ENCODE peak calls at places on chromosomes 4 and X, in six cellular contexts. D, X, U, Z, P and H are unnamed samples. For H3K27me3, the result is how much of the 10 kb centered on the place peaks cover.

GRCh38 chr4:8920289-8920965 is 48.8 kb upstream of the HMX1 start:
- DNase-seq in U (no peak), D (no peak), P (no peak), X (peak), Z (peak), H (no peak)

GRCh38 chr4:180057198-180057821 is 2185.9 kb upstream of the TENM3 start:
- DNase-seq in X (no peak), D (no peak), U (peak), Z (no peak), P (no peak), H (no peak)

GRCh38 chr4:2438822-2439718 is 20.3 kb downstream of the CFAP99 start:
- DNase-seq in D (no peak), P (no peak), U (no peak), X (peak), Z (no peak), H (no peak)

GRCh38 chr4:1361391-1361790 is 14.4 kb downstream of the UVSSA start:
- DNase-seq in Z (no peak), P (no peak), D (no peak), X (no peak), U (no peak), H (no peak)

GRCh38 chr4:138259801-138260200 is 17.7 kb upstream of the SLC7A11 start:
- DNase-seq in P (peak), D (no peak), U (peak), X (no peak), Z (no peak), H (no peak)

GRCh38 chr4:109065006-109065405 is 237.5 kb downstream of the COL25A1 start:
- DNase-seq in U (no peak), P (no peak), X (no peak), Z (no peak), D (no peak), H (no peak)

GRCh38 chr4:158055668-158056067 is 117.2 kb downstream of the GASK1B start:
- DNase-seq in U (no peak), Z (no peak), X (no peak), P (no peak), D (no peak), H (no peak)

GRCh38 chrX:112830540-112830939 is 10.1 kb downstream of the AMOT start:
- DNase-seq in X (no peak), Z (no peak), P (no peak), U (no peak), D (no peak), H (no peak)

GRCh38 chr4:108172231-108172779 is 3.6 kb upstream of the LEF1 start:
- DNase-seq in P (no peak), Z (no peak), D (peak), X (peak), U (no peak), H (no peak)

GRCh38 chr4:144948009-144948408 is 150.0 kb downstream of the ANAPC10 start:
- DNase-seq in U (no peak), Z (no peak), X (no peak), P (no peak), D (no peak), H (no peak)

GRCh38 chrX:32041181-32041580 is 969.3 kb upstream of the FTHL17 start:
- DNase-seq in D (no peak), Z (no peak), P (no peak), U (no peak), X (no peak), H (no peak)

GRCh38 chrX:66018585-66019309 is 21.1 kb downstream of the VSIG4 start:
- DNase-seq in U (no peak), D (no peak), Z (no peak), P (no peak), X (no peak), H (no peak)

GRCh38 chr4:175891863-175892262 is 79.8 kb upstream of the GPM6A start:
- DNase-seq in X (no peak), D (no peak), U (peak), P (peak), Z (no peak), H (no peak)

GRCh38 chrX:44152867-44153266 is 179.7 kb upstream of the NDP start:
- DNase-seq in X (no peak), Z (no peak), P (peak), U (no peak), D (no peak), H (no peak)

GRCh38 chrX:74925210-74926088 is at the start of gene NEXMIF:
- DNase-seq in P (no peak), U (peak), Z (no peak), X (no peak), D (peak), H (peak)

GRCh38 chr4:153448003-153448731 is 18.0 kb upstream of the TMEM131L start:
- DNase-seq in Z (no peak), U (no peak), X (no peak), D (no peak), P (peak), H (no peak)

GRCh38 chrX:104370089-104370488 is 115.4 kb upstream of the ESX1 start:
- DNase-seq in P (no peak), D (no peak), Z (peak), U (no peak), X (no peak), H (no peak)

GRCh38 chr4:138919094-138919936 is 96.3 kb upstream of the NOCT start:
- DNase-seq in U (peak), D (no peak), X (peak), Z (peak), P (peak), H (peak)

GRCh38 chrX:7190157-7190556 is 42.2 kb upstream of the PUDP start:
- DNase-seq in D (no peak), Z (no peak), U (no peak), X (no peak), P (no peak), H (no peak)

GRCh38 chr4:74466242-74466641 is 21.3 kb downstream of the AREG start:
- DNase-seq in U (no peak), P (no peak), X (no peak), Z (no peak), D (no peak), H (no peak)

GRCh38 chrX:13151806-13152510 is 107.5 kb upstream of the FAM9C start:
- DNase-seq in X (no peak), D (no peak), P (peak), Z (no peak), U (no peak), H (no peak)

GRCh38 chr4:97593248-97593647 is 550.0 kb downstream of the STPG2 start:
- DNase-seq in X (peak), U (no peak), Z (no peak), P (no peak), D (no peak), H (no peak)

GRCh38 chrX:12999422-12999821 is 24.5 kb downstream of the TMSB4X start:
- DNase-seq in U (no peak), Z (no peak), D (peak), X (no peak), P (peak), H (no peak)

GRCh38 chrX:73913580-73913979 is 350.6 kb downstream of the CHIC1 start:
- DNase-seq in Z (no peak), P (peak), U (no peak), X (no peak), D (no peak), H (no peak)

GRCh38 chr4:99389606-99390005 is 37.1 kb upstream of the ADH1C start:
- DNase-seq in Z (no peak), U (no peak), P (peak), X (no peak), D (no peak), H (no peak)

GRCh38 chrX:39953879-39954278 is 143.9 kb downstream of the BCOR start:
- DNase-seq in X (peak), P (peak), U (peak), D (no peak), Z (peak), H (peak)

GRCh38 chr4:20386906-20387305 is 135.2 kb downstream of the SLIT2 start:
- DNase-seq in P (no peak), U (no peak), D (no peak), X (no peak), Z (no peak), H (no peak)

GRCh38 chr4:122003335-122003734 is 51.5 kb upstream of the TRPC3 start:
- DNase-seq in P (no peak), Z (no peak), X (no peak), D (peak), U (peak), H (no peak)

GRCh38 chr4:125316781-125317525 is 2.2 kb downstream of the FAT4 start:
- DNase-seq in P (peak), X (peak), U (no peak), Z (no peak), D (no peak), H (peak)

GRCh38 chr4:6307891-6308290 is 38.2 kb downstream of the WFS1 start:
- DNase-seq in Z (no peak), P (no peak), X (no peak), D (no peak), U (no peak), H (no peak)

GRCh38 chr4:96593422-96593821 is 753.5 kb downstream of the PDHA2 start:
- DNase-seq in X (no peak), Z (no peak), D (no peak), P (no peak), U (no peak), H (no peak)

GRCh38 chr4:3516061-3516835 is 16.0 kb downstream of the LRPAP1 start:
- DNase-seq in Z (no peak), U (no peak), P (no peak), X (no peak), D (no peak), H (peak)

GRCh38 chr4:36325499-36325898 is 44.1 kb downstream of the DTHD1 start:
- DNase-seq in Z (no peak), P (no peak), X (no peak), U (no peak), D (no peak), H (no peak)

GRCh38 chr4:95124906-95125504 is 367.2 kb downstream of the BMPR1B start:
- DNase-seq in U (peak), Z (no peak), P (peak), X (no peak), D (no peak), H (no peak)

GRCh38 chrX:136162827-136163427 is 15.6 kb downstream of the FHL1 start:
- DNase-seq in D (no peak), U (peak), X (no peak), P (peak), Z (no peak), H (peak)

GRCh38 chrX:116317409-116317808 is 119.0 kb upstream of the SLC6A14 start:
- DNase-seq in Z (no peak), U (peak), X (peak), P (no peak), D (no peak), H (peak)

GRCh38 chr4:76589402-76589801 is 154.4 kb downstream of the SHROOM3 start:
- DNase-seq in P (peak), D (no peak), U (peak), X (no peak), Z (no peak), H (no peak)

GRCh38 chr4:7844247-7844991 is 95.2 kb downstream of the AFAP1 start:
- DNase-seq in U (peak), P (peak), X (peak), D (no peak), Z (peak), H (peak)

GRCh38 chr4:30722916-30723270 is 2.7 kb downstream of the PCDH7 start:
- DNase-seq in D (peak), U (no peak), P (no peak), Z (no peak), X (no peak), H (no peak)

DNA sequence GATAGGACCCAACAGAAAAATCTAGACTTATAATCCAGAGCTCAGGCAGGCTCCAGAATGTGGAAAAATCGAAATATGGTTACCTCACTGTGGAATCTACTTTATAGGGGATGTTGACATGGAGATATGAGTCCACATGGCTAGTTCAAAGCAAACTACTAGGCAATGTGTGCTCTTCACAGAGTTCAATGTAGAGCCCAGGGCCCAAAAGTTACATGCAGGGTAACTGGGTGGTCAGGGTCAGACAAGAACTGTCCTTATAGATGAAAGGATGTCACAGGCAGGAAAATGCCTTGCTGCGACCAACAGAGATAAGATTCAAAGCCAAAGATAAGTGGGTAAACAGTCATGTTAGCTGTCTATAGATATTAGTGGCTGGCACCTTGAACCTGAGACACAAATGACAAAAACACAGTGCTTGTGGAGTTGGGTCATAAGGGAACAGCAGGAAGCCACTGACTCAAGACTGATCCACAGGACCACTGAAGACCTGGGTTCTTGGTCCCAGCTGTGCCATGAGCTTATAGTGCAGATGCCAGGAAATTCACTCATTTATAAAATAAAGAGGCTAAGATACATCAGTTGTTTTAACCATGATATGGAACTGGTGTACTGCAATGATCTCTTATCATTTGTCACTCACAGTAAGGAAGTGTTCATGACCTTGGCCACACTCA is 101.7 kb upstream of the MBNL3 start:
- DNase-seq in Z (no peak), P (no peak), D (no peak), X (no peak), U (no peak), H (no peak)
- H3K27me3 ChIP-seq in Z (under half), P (under half), D (under half), X (under half), U (under half), H (under half)

GRCh38 chrX:109777749-109778148 is 44.7 kb upstream of the ACSL4 start:
- DNase-seq in D (no peak), X (no peak), P (no peak), U (no peak), Z (no peak), H (no peak)

GRCh38 chrX:109785053-109785452 is 52.0 kb upstream of the ACSL4 start:
- DNase-seq in P (no peak), X (no peak), D (no peak), U (no peak), Z (no peak), H (no peak)

GRCh38 chrX:109783712-109784109 is 50.7 kb upstream of the ACSL4 start:
- DNase-seq in U (no peak), X (peak), D (no peak), P (no peak), Z (no peak), H (no peak)

GRCh38 chrX:109782994-109783711 is 50.1 kb upstream of the ACSL4 start:
- DNase-seq in Z (no peak), P (peak), U (no peak), X (no peak), D (peak), H (no peak)
- H3K27me3 ChIP-seq in Z (under half), P (under half), U (under half), X (under half), D (under half), H (under half)

GRCh38 chrX:17860179-17860780 is 818 bp downstream of the RAI2 start:
- DNase-seq in X (peak), D (no peak), Z (no peak), P (no peak), U (no peak), H (no peak)
- H3K27me3 ChIP-seq in X (under half), D (under half), Z (under half), P (under half), U (under half), H (under half)

DNA sequence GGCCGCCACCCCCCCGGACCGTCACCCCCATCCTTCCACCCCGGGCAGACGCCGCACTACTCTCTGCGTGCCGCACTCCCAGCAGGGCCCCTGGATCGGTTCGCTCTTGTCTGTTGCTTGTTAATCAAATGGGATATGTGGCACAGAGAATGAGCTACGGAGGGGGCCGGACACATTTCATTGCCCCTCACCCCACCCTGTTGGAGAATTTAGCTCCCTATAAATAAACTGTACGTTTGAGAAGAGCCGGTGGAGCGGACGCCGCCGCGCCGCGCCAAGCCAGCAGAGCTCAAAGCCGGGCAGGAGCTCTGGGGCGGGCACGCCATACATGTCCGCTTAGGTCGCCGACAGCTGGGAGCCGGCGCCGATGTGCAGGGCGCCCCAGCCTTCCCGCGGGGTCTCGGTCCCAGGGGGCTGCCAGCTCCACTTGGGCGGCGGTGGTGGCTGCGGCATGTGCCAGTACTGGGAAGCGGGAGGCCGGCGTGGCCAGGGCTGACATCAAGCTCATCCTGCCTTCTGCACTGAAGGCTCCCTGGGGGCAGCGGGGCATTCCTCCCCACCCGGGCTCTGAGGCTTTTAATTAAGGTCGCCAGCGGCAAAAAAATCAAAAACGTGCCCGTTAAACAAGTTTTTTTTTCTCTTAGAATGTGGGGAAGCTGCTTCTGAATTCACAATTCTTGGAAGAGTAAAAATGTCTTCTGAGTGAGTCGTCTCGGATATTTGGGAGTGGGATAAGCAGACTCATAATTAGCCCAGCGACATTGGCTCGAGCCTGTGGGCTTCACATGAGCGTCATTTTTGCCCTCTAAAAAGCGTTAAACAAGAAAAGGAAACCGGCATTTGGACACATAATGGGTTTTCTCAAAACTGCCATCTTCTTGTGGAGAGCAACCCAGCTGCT is 1.1 kb upstream of the PCDH19 start:
- DNase-seq in X (no peak), P (no peak), D (no peak), U (no peak), Z (no peak), H (no peak)
- H3K27me3 ChIP-seq in X (under half), P (under half), D (under half), U (under half), Z (under half), H (under half)

DNA sequence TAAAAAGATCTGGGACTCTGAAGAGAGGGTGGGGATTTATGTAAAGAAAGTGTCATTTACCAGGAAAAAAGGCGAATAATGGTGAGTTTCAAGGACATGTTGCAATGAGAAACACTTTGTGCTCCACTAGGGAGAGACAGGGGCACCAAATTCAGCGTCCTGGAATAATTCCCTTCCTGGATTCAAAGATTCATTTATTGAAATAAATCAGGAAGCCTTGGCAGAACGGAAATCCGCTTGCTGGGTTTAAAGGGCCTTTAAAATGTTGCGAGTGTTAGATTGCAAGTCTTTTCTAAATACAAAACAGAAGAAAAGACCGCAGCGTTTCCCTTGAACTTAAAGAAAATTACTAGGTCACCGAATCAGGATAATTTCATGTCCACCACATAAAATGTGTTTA is 3.8 kb upstream of the ZIC3 start:
- DNase-seq in U (no peak), P (no peak), Z (no peak), X (no peak), D (no peak), H (no peak)
- H3K27me3 ChIP-seq in U (under half), P (under half), Z (under half), X (under half), D (under half), H (under half)

GRCh38 chr4:112509243-112510190 is 6.5 kb downstream of the NEUROG2 start:
- DNase-seq in D (no peak), X (no peak), Z (no peak), U (no peak), P (peak), H (no peak)

GRCh38 chr4:112511294-112512118 is 4.5 kb downstream of the NEUROG2 start:
- DNase-seq in Z (no peak), P (no peak), D (no peak), U (no peak), X (no peak), H (no peak)

GRCh38 chr4:112514079-112514448 is 1.9 kb downstream of the NEUROG2 start:
- DNase-seq in D (no peak), X (no peak), P (no peak), Z (no peak), U (no peak), H (no peak)

GRCh38 chr4:112510191-112510467 is 5.9 kb downstream of the NEUROG2 start:
- DNase-seq in P (no peak), X (no peak), U (no peak), D (no peak), Z (no peak), H (no peak)

GRCh38 chr4:112510468-112511293 is 5.3 kb downstream of the NEUROG2 start:
- DNase-seq in P (no peak), Z (no peak), U (no peak), X (no peak), D (no peak), H (no peak)
- H3K27me3 ChIP-seq in P (half or more), Z (under half), U (under half), X (half or more), D (under half), H (half or more)

GRCh38 chrX:71919436-71919835 is 8.8 kb downstream of the NHSL2 start:
- DNase-seq in P (peak), D (no peak), U (no peak), Z (no peak), X (no peak), H (no peak)

GRCh38 chrX:71923516-71923915 is 12.9 kb downstream of the NHSL2 start:
- DNase-seq in P (no peak), D (no peak), X (no peak), U (no peak), Z (no peak), H (no peak)

GRCh38 chrX:71917621-71918341 is 7.1 kb downstream of the NHSL2 start:
- DNase-seq in X (no peak), P (peak), U (no peak), Z (no peak), D (no peak), H (no peak)

GRCh38 chrX:71922697-71923096 is 12.1 kb downstream of the NHSL2 start:
- DNase-seq in D (no peak), U (no peak), P (no peak), X (no peak), Z (no peak), H (no peak)

GRCh38 chrX:71919886-71920285 is 9.2 kb downstream of the NHSL2 start:
- DNase-seq in D (no peak), Z (no peak), P (no peak), X (no peak), U (no peak), H (no peak)
- H3K27me3 ChIP-seq in D (under half), Z (under half), P (under half), X (under half), U (under half), H (under half)

GRCh38 chr4:183797445-183798248 is 107.5 kb upstream of the STOX2 start:
- DNase-seq in U (peak), Z (no peak), P (no peak), D (peak), X (peak), H (peak)
- H3K27me3 ChIP-seq in U (under half), Z (under half), P (under half), D (under half), X (under half), H (under half)